ENCODE peak calls at places on chromosome 11, in seven cellular contexts. J is GM06990, E is thoracic aorta, Z is heart left ventricle, G is HCT116, N is uterus, W is mammary epithelial cell. X is an unnamed sample.

GRCh38 chr11:102438311-102439062 is 14.1 kb downstream of the TMEM123 start:
- DNase-seq in J (no peak), E (no peak), Z (no peak), G (no peak), N (no peak), W (no peak), X (no peak)

GRCh38 chr11:72569966-72570892 is 104.0 kb downstream of the PDE2A start:
- DNase-seq in J (no peak), E (no peak), Z (no peak), G (no peak), N (no peak), W (peak), X (peak)

GRCh38 chr11:7442588-7443215 is 42.6 kb upstream of the OLFML1 start:
- DNase-seq in J (peak), E (no peak), Z (peak), G (peak), N (peak), W (peak), X (peak)

GRCh38 chr11:102279641-102280170 is 37.6 kb upstream of the BIRC3 start:
- DNase-seq in J (peak), E (no peak), Z (no peak), G (no peak), N (no peak), W (peak), X (no peak)

GRCh38 chr11:23078289-23078971 is 218.2 kb upstream of the CCDC179 start:
- DNase-seq in J (no peak), E (no peak), Z (no peak), G (no peak), N (no peak), W (peak), X (no peak)

GRCh38 chr11:65314501-65315203 is at the start of gene CDC42EP2:
- DNase-seq in J (peak), E (no peak), Z (peak), G (peak), N (peak), W (peak), X (peak)

GRCh38 chr11:118618115-118618990 is 10.9 kb downstream of the PHLDB1 start:
- DNase-seq in J (no peak), E (no peak), Z (peak), G (no peak), N (peak), W (peak), X (peak)

GRCh38 chr11:95101935-95102334 is 12.3 kb downstream of the ENDOD1 start:
- DNase-seq in J (no peak), E (no peak), Z (no peak), G (no peak), N (no peak), W (no peak), X (no peak)

GRCh38 chr11:126943319-126943718 is 57.3 kb downstream of the KIRREL3 start:
- DNase-seq in J (no peak), E (no peak), Z (no peak), G (no peak), N (no peak), W (no peak), X (no peak)

GRCh38 chr11:63250162-63251050 is 7.0 kb upstream of the SLC22A25 start:
- DNase-seq in J (no peak), E (no peak), Z (no peak), G (no peak), N (no peak), W (no peak), X (no peak)

GRCh38 chr11:47280099-47280498 is 10.2 kb downstream of the MADD start:
- DNase-seq in J (no peak), E (no peak), Z (no peak), G (no peak), N (no peak), W (no peak), X (no peak)
- TF ChIP-seq CTCF in J (no peak), E (no peak), Z (no peak), G (no peak), N (no peak), W (no peak), X (no peak)

DNA sequence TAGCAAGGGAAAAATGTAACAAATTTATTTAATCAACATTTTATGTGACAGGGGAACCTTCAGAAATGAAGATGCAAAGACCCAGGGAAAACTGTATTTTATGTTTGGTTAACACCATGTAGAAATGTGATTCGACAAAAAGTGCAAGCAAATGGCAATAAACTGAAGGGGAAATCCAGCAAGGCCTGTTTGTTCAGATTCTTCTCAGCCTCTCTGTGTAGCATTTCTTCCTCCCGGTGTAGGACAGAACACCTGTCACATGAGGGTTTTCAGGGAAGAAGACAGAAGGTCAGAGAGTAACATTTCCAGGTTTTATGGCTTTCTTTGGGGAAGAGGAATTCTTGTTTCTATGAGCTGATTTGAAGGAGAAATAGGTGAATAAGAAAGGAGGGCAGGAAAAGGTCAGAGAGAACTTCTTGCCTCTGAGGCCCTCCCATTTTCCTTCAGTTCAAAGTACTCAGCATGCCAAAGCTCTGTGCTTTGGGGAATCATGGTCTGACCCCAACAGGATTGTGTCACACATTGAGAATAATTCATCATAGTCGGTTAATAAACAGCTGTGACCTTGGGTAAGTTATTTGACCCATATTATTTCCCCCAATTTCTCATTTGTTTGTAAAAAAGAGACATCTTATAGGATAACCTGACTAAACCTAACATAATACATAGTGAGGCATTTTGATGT is 45.5 kb upstream of the ME3 start:
- DNase-seq in J (no peak), E (no peak), Z (no peak), G (no peak), N (no peak), W (no peak), X (no peak)
- H3K4me3 ChIP-seq in J (no peak), E (no peak), Z (no peak), G (no peak), N (no peak), W (no peak), X (no peak)

GRCh38 chr11:91041626-91042025 is 818.8 kb upstream of the CHORDC1 start:
- DNase-seq in J (no peak), E (no peak), Z (no peak), G (no peak), N (no peak), W (no peak), X (no peak)
- TF ChIP-seq CTCF in J (no peak), E (no peak), Z (no peak), G (no peak), N (no peak), W (peak), X (no peak)

GRCh38 chr11:73645972-73646631 is at the start of gene PLEKHB1:
- DNase-seq in J (no peak), E (no peak), Z (no peak), G (no peak), N (peak), W (no peak), X (peak)
- H3K4me3 ChIP-seq in J (no peak), E (peak), Z (no peak), G (peak), N (no peak), W (no peak), X (peak)

GRCh38 chr11:45847908-45848316 is 637 bp downstream of the CRY2 start:
- DNase-seq in J (peak), E (no peak), Z (peak), G (no peak), N (no peak), W (peak), X (peak)
- TF ChIP-seq CTCF in J (no peak), E (no peak), Z (no peak), G (no peak), N (no peak), W (peak), X (peak)

DNA sequence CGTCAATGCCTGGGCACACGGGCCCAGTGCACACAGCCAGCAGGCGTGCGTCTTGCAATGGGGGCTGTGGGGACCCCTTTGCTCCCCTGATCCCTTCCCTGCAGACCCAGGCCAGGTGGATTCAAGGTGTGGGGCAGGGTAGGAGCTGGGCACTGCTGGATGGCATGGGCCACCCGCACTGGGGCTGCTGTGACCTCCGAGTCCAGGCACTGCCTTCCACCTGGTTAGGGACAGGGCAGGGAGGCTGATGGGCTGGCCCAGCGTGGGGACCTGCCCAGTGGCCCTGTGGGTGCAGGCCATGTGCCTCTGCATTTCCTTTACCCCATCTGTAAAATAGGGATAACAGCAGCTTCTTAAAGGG is 22.9 kb downstream of the KCNQ1 start:
- DNase-seq in J (no peak), E (no peak), Z (no peak), G (no peak), N (no peak), W (no peak), X (peak)
- H3K4me3 ChIP-seq in J (no peak), E (no peak), Z (no peak), G (no peak), N (no peak), W (no peak), X (no peak)

DNA sequence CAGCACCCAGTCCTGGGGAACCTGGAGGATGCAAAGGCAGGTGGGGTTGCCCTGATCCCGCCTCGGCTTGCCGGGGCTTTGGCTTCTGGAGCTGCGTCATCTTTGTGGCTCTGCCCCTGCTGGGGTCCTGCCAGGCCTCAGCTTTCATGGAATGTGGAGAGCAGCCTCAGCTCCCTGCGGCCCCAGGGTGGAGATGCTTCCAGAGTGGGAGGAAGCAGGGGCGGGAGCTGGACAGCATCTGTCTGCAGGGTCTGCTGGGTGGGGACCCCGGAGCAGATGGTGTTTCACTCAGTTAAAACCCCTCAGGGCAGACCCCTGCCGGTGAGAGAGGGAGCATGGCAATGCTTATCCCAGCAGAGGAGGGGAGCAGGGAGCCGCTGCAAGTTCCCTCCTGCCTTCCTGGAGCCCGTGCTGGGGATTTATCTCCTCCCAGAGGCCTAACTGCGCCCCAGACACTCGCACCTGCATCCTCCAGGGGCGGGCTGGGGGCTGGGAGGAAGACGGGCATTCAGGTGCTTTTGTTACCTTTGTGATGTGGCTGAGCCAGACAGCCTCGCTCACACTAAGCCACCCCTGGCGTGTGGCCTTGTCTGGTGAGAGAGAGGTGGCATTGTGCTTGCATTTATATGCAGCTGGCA is 15.7 kb downstream of the GRIK4 start:
- DNase-seq in J (no peak), E (no peak), Z (no peak), G (no peak), N (peak), W (no peak), X (peak)
- TF ChIP-seq CTCF in J (no peak), E (no peak), Z (no peak), G (no peak), N (no peak), W (no peak), X (peak)

DNA sequence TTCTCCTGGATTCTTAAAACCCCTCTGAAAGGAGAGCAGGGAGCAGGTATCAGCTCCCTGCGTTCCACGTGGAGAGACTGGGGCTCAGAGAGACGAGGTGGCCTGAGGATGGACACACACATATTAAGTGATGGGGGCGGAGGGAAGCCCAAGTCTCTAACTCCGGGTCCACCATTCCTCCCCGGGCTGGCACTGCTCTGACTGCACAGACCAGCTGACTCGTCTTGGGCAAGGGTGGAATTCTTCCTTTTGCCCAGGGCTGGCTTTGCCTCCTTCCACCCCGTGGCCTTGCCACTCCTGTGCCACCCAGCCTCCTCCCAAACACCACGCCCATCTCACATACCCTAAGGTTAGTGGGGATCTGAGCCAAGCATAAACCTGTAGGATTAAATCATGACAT is 65.0 kb downstream of the BUD13 start:
- DNase-seq in J (no peak), E (no peak), Z (no peak), G (no peak), N (no peak), W (no peak), X (no peak)
- H3K4me3 ChIP-seq in J (no peak), E (no peak), Z (no peak), G (no peak), N (no peak), W (no peak), X (no peak)

DNA sequence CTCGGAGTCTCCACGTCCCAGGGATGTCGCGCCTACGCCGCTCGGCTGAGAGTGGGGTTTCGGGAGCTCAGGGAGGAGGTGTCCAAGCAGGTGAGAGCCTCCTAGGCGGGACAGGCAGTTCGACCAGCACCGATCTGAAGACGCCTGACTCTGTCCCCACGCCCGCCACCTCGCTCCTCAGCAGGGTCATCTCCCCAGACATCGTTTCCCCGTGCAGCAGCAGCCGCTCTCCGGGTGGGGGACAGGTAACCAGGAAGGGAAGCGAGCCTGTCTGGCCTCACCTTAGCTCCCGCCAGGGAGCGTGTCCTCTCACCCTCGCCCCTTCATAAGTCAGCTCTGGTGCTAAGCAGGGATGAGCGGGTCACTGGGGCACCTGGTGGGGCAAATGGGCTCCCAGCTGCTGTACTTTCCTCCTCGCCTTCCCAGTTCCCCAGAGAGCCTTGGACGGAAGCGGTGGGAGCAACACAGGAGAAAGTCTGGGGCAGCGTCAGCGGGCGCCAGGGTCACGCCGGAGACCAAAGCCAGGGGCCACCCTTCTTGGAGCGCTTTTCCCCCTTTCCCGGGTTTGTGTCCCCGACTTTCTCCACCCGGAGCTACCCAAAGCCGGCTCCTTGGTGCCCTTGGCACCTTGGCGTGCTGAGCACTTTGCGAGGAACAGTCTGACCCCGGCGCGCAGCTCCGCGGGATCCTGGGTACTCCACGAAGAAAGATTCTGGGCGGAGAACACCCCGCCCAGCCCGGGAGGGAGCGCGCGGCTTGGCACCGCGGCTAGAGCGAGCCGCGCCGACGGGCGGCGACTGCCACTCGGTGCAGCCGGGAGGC is 1.6 kb downstream of the SPON1 start:
- DNase-seq in J (peak), E (no peak), Z (peak), G (no peak), N (peak), W (no peak), X (peak)
- TF ChIP-seq CTCF in J (no peak), E (no peak), Z (no peak), G (no peak), N (no peak), W (no peak), X (peak)

GRCh38 chr11:504994-505344 is 2.1 kb downstream of the RNH1 start:
- DNase-seq in J (no peak), E (no peak), Z (no peak), G (no peak), N (no peak), W (no peak), X (no peak)
- H3K4me3 ChIP-seq in J (no peak), E (peak), Z (peak), G (no peak), N (peak), W (peak), X (peak)

X was measured in endodermal cell.